ENCODE peak calls at places on chromosome 3, in four cellular contexts. One of them, this sample, is unnamed.

GRCh38 chr3:167740961-167741587 is 5.6 kb downstream of the SERPINI1 start:
- DNase-seq in T-helper 9 cell: no peak
- DNase-seq in activated CD4-positive, alpha-beta T cell treated with anti-CD3 and anti-CD28 coated beads for 36 hours: peak
- DNase-seq in NAMALWA: peak
- DNase-seq in this sample: no peak

GRCh38 chr3:63945558-63946096 is 33.4 kb upstream of the SCAANT1 start:
- DNase-seq in T-helper 9 cell: no peak
- DNase-seq in activated CD4-positive, alpha-beta T cell treated with anti-CD3 and anti-CD28 coated beads for 36 hours: no peak
- DNase-seq in NAMALWA: no peak
- DNase-seq in this sample: no peak

GRCh38 chr3:140573011-140573410 is 104.9 kb upstream of the TRIM42 start:
- DNase-seq in activated CD4-positive, alpha-beta T cell treated with anti-CD3 and anti-CD28 coated beads for 36 hours: no peak
- DNase-seq in T-helper 9 cell: no peak
- DNase-seq in NAMALWA: no peak
- DNase-seq in this sample: no peak

GRCh38 chr3:195054311-195054710 is 216.6 kb downstream of the XXYLT1 start:
- DNase-seq in NAMALWA: no peak
- DNase-seq in T-helper 9 cell: no peak
- DNase-seq in activated CD4-positive, alpha-beta T cell treated with anti-CD3 and anti-CD28 coated beads for 36 hours: no peak
- DNase-seq in this sample: no peak

GRCh38 chr3:135779590-135780235 is 185.8 kb upstream of the PPP2R3A start:
- DNase-seq in activated CD4-positive, alpha-beta T cell treated with anti-CD3 and anti-CD28 coated beads for 36 hours: no peak
- DNase-seq in NAMALWA: no peak
- DNase-seq in T-helper 9 cell: no peak
- DNase-seq in this sample: no peak

GRCh38 chr3:127182848-127183714 is 9.8 kb upstream of the PRR23E start:
- DNase-seq in NAMALWA: no peak
- DNase-seq in activated CD4-positive, alpha-beta T cell treated with anti-CD3 and anti-CD28 coated beads for 36 hours: no peak
- DNase-seq in T-helper 9 cell: no peak
- DNase-seq in this sample: no peak

GRCh38 chr3:147943265-147943945 is 534.2 kb downstream of the ZIC1 start:
- DNase-seq in T-helper 9 cell: no peak
- DNase-seq in activated CD4-positive, alpha-beta T cell treated with anti-CD3 and anti-CD28 coated beads for 36 hours: no peak
- DNase-seq in NAMALWA: no peak
- DNase-seq in this sample: peak

GRCh38 chr3:75049581-75049980 is 435.1 kb upstream of the CNTN3 start:
- DNase-seq in NAMALWA: no peak
- DNase-seq in T-helper 9 cell: no peak
- DNase-seq in activated CD4-positive, alpha-beta T cell treated with anti-CD3 and anti-CD28 coated beads for 36 hours: no peak
- DNase-seq in this sample: no peak

GRCh38 chr3:4629095-4630007 is 136.2 kb downstream of the ITPR1 start:
- DNase-seq in T-helper 9 cell: no peak
- DNase-seq in activated CD4-positive, alpha-beta T cell treated with anti-CD3 and anti-CD28 coated beads for 36 hours: no peak
- DNase-seq in NAMALWA: no peak
- DNase-seq in this sample: no peak

GRCh38 chr3:84074767-84075166 is 884.0 kb upstream of the CADM2 start:
- DNase-seq in NAMALWA: no peak
- DNase-seq in T-helper 9 cell: no peak
- DNase-seq in activated CD4-positive, alpha-beta T cell treated with anti-CD3 and anti-CD28 coated beads for 36 hours: no peak
- DNase-seq in this sample: no peak

GRCh38 chr3:170033489-170033888 is 4.3 kb upstream of the GPR160 start:
- DNase-seq in T-helper 9 cell: peak
- DNase-seq in NAMALWA: peak
- DNase-seq in activated CD4-positive, alpha-beta T cell treated with anti-CD3 and anti-CD28 coated beads for 36 hours: peak
- DNase-seq in this sample: no peak

GRCh38 chr3:47413751-47414150 is 32.9 kb downstream of the PTPN23 start:
- DNase-seq in T-helper 9 cell: no peak
- DNase-seq in NAMALWA: no peak
- DNase-seq in activated CD4-positive, alpha-beta T cell treated with anti-CD3 and anti-CD28 coated beads for 36 hours: no peak
- DNase-seq in this sample: no peak

GRCh38 chr3:152320201-152320617 is 51.5 kb downstream of the MBNL1 start:
- DNase-seq in T-helper 9 cell: no peak
- DNase-seq in NAMALWA: no peak
- DNase-seq in activated CD4-positive, alpha-beta T cell treated with anti-CD3 and anti-CD28 coated beads for 36 hours: no peak
- DNase-seq in this sample: no peak

GRCh38 chr3:62238431-62238830 is 134.9 kb downstream of the FEZF2 start:
- DNase-seq in T-helper 9 cell: no peak
- DNase-seq in NAMALWA: peak
- DNase-seq in activated CD4-positive, alpha-beta T cell treated with anti-CD3 and anti-CD28 coated beads for 36 hours: no peak
- DNase-seq in this sample: no peak

GRCh38 chr3:40211579-40211978 is 97.9 kb upstream of the EIF1B start:
- DNase-seq in T-helper 9 cell: no peak
- DNase-seq in activated CD4-positive, alpha-beta T cell treated with anti-CD3 and anti-CD28 coated beads for 36 hours: no peak
- DNase-seq in NAMALWA: no peak
- DNase-seq in this sample: no peak

GRCh38 chr3:141370065-141370533 is 1.8 kb downstream of the ZBTB38 start:
- DNase-seq in activated CD4-positive, alpha-beta T cell treated with anti-CD3 and anti-CD28 coated beads for 36 hours: peak
- DNase-seq in NAMALWA: peak
- DNase-seq in T-helper 9 cell: peak
- DNase-seq in this sample: peak

GRCh38 chr3:16868513-16868912 is 16.2 kb upstream of the PLCL2 start:
- DNase-seq in NAMALWA: no peak
- DNase-seq in activated CD4-positive, alpha-beta T cell treated with anti-CD3 and anti-CD28 coated beads for 36 hours: no peak
- DNase-seq in T-helper 9 cell: no peak
- DNase-seq in this sample: no peak

GRCh38 chr3:138768946-138769345 is 65.8 kb downstream of the PIK3CB start:
- DNase-seq in activated CD4-positive, alpha-beta T cell treated with anti-CD3 and anti-CD28 coated beads for 36 hours: no peak
- DNase-seq in NAMALWA: no peak
- DNase-seq in T-helper 9 cell: no peak
- DNase-seq in this sample: no peak